ENCODE peak calls at places on chromosomes 6 and 20, in four cellular contexts. B, Q, U and V are unnamed samples.

GRCh38 chr6:12439296-12439695 is 149.1 kb downstream of the EDN1 start:
- DNase-seq in B (no peak), Q (no peak), U (no peak), V (no peak)

GRCh38 chr6:159686697-159687096 is 6.3 kb downstream of the SOD2 start:
- DNase-seq in B (no peak), Q (no peak), U (no peak), V (no peak)

GRCh38 chr20:24910461-24910860 is 38.6 kb upstream of the CST7 start:
- DNase-seq in B (no peak), Q (no peak), U (no peak), V (no peak)

GRCh38 chr20:59880198-59880597 is 53.2 kb downstream of the SYCP2 start:
- DNase-seq in B (no peak), Q (no peak), U (no peak), V (no peak)

GRCh38 chr6:33885121-33886057 is 81.6 kb upstream of the MLN start:
- DNase-seq in B (no peak), Q (peak), U (peak), V (no peak)

GRCh38 chr6:105137388-105137787 is 42.4 kb downstream of the POPDC3 start:
- DNase-seq in B (peak), Q (no peak), U (no peak), V (no peak)

GRCh38 chr6:139577991-139578604 is 203.7 kb upstream of the CITED2 start:
- DNase-seq in B (no peak), Q (no peak), U (no peak), V (no peak)

GRCh38 chr20:56826971-56827645 is 198.0 kb downstream of the TFAP2C start:
- DNase-seq in B (peak), Q (peak), U (no peak), V (no peak)

GRCh38 chr6:45901777-45902650 is 113.6 kb downstream of the CLIC5 start:
- DNase-seq in B (no peak), Q (no peak), U (no peak), V (no peak)

GRCh38 chr6:160767019-160767646 is 65.1 kb downstream of the PLG start:
- DNase-seq in B (peak), Q (peak), U (no peak), V (no peak)

GRCh38 chr20:44471481-44471882 is 4.2 kb upstream of the TTPAL start:
- DNase-seq in B (no peak), Q (peak), U (no peak), V (no peak)

GRCh38 chr20:38968090-38968489 is 5.9 kb downstream of the DHX35 start:
- DNase-seq in B (no peak), Q (no peak), U (no peak), V (no peak)

GRCh38 chr6:134258849-134259306 is 59.0 kb downstream of the SGK1 start:
- DNase-seq in B (no peak), Q (no peak), U (no peak), V (no peak)

GRCh38 chr20:59082981-59083380 is 40.4 kb upstream of the PRELID3B start:
- DNase-seq in B (no peak), Q (peak), U (no peak), V (no peak)

GRCh38 chr20:46622125-46622524 is 29.1 kb downstream of the SLC13A3 start:
- DNase-seq in B (no peak), Q (no peak), U (no peak), V (no peak)

GRCh38 chr6:71524201-71524600 is 235.6 kb downstream of the OGFRL1 start:
- DNase-seq in B (no peak), Q (no peak), U (no peak), V (no peak)

GRCh38 chr20:8447262-8448120 is 315.4 kb downstream of the PLCB1 start:
- DNase-seq in B (no peak), Q (no peak), U (no peak), V (no peak)

GRCh38 chr6:143901885-143902708 is 37.8 kb downstream of the ZC2HC1B start:
- DNase-seq in B (peak), Q (no peak), U (no peak), V (no peak)

DNA sequence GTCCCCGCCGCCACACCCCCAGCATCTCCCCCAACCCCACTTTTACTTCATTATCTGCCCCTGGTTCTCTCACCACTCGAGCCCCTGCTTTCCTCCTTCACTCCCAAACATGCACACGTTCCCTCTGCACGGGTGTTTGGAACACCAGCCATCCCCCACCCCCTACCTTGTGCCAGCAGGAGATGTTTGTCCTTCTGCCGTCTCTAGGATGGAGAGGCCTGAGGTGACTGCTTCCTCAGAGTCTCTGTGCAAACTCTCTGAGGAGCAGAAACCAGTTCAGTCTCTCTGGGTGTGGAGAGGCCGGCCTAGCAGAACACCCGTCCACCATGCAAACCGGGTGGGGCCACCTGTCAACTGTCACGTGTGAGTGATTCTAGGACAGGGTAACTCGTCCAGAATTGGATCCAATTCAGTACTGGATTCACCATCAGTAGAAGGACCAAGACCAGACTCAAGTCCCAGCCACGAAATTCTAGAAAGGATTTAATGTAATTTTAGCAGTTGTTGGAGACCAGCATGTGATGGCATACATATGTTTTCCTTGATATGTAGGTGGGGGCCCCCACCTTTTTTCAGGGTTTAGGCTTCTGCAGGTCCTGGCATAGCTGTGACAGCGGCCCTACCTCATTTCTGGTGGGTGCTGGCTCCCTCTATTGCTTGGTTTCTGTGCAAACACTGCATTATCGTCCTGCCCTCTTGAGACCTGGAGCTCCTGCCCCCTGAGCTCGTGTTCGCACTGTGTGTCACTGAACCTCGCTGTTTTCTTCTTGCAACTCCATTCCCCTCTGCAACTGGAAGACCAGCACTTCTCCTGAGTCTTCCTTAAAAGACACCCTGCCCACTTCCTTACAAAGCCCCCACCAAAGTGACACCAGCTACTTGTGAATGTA is at the start of gene RAET1E:
- DNase-seq in B (no peak), Q (no peak), U (no peak), V (no peak)
- TF ChIP-seq CTCF in B (no peak), Q (peak), U (peak), V (no peak)

DNA sequence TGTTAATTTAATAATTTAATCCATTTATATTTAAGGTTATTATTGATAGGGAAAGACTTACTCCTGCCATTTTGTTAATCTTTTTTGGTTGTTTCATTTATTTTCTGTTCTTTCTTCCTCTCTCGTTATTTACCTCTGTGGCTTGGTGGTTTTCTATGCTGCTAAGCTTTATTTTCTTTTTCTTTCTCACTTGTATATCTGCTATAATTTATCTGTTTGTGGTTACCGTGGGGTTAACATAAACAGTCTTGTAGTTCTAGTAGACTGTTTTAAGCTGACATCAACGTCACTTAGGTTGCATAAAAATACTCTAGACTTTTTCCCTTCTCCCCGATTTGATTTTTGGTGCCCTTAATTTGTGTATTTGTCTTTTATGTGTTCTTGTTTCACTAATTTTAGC is 381.3 kb upstream of the SPTLC3 start:
- DNase-seq in B (no peak), Q (no peak), U (no peak), V (no peak)
- TF ChIP-seq POLR2A in B (no peak), Q (no peak), U (no peak), V (no peak)

DNA sequence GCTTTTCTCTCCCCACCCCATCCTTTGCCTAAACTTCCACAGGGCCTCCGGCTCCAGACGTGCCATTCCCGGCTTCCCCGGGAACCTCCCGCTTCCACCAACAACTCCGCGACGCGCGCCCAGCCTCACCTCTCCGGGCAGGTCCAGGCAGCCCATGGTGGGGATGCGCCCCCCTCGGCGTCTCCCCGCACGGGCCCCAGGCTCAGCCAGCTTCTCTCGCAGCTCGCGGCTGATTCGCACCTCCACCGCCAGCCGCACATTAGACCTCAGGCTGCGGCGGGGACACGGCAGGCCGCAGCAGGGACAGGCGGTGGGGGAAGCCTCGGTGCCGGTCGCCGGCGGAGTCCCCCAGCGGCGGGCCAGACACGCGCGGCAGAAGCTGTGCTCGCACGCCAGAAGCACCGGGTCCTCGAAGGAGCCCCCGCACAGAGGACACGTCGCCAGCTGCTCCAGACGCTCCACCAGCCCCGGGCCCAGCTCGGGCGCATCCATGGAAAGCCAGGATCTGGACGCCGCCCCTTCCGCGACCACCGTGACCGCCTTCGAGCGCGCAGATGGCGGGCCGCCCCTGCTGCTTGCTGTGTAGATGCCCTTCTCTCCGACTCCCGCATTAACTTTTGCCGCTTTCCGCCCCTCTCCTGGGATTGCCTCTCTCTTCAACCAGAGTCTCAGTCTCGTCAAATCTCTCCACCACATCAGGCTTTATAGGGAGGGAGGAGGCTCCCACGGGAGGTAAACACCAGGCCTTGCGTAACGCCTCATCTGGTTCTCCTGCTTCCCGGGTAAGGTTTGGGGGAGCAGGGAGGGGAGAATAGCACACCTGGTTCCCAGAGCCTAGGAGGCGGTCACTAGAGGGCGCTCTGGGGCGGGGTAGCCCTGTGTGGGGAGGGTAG is at the start of gene RNF39:
- DNase-seq in B (no peak), Q (no peak), U (no peak), V (no peak)
- TF ChIP-seq CTCF in B (no peak), Q (peak), U (peak), V (peak)

GRCh38 chr6:158460602-158461092 is 99.2 kb upstream of the TMEM181 start:
- DNase-seq in B (no peak), Q (no peak), U (no peak), V (no peak)

GRCh38 chr6:158457616-158458278 is 102.1 kb upstream of the TMEM181 start:
- DNase-seq in B (no peak), Q (no peak), U (no peak), V (no peak)

GRCh38 chr6:158464483-158464882 is 95.4 kb upstream of the TMEM181 start:
- DNase-seq in B (no peak), Q (no peak), U (no peak), V (no peak)

GRCh38 chr6:158461954-158462353 is 97.9 kb upstream of the TMEM181 start:
- DNase-seq in B (no peak), Q (no peak), U (no peak), V (no peak)

GRCh38 chr6:158459726-158460125 is 100.2 kb upstream of the TMEM181 start:
- DNase-seq in B (no peak), Q (no peak), U (no peak), V (no peak)
- TF ChIP-seq POLR2A in B (no peak), Q (no peak), U (no peak), V (no peak)